ENCODE peak calls at places on chromosome 1, in nine cellular contexts. U is breast epithelium, P is right atrium auricular region, W is astrocyte of the cerebellum, V is upper lobe of right lung, H is neural crest cell, O is AG10803, N is heart left ventricle, K is fibroblast of pulmonary artery. R is an unnamed sample.

GRCh38 chr1:162388083-162388594 is 6.6 kb downstream of the C1orf226 start:
- DNase-seq in U (no peak), P (peak), W (no peak), V (no peak), H (no peak), O (no peak), N (no peak), K (no peak), R (peak)

GRCh38 chr1:210321552-210321951 is 7.2 kb upstream of the HHAT start:
- DNase-seq in U (no peak), P (no peak), W (no peak), V (no peak), H (no peak), O (no peak), N (no peak), K (no peak), R (no peak)

GRCh38 chr1:84291882-84292655 is 9.4 kb upstream of the SAMD13 start:
- DNase-seq in U (no peak), P (no peak), W (no peak), V (no peak), H (no peak), O (no peak), N (no peak), K (no peak), R (no peak)

GRCh38 chr1:1781526-1781903 is 3.2 kb upstream of the NADK start:
- DNase-seq in U (no peak), P (no peak), W (no peak), V (no peak), H (no peak), O (no peak), N (no peak), K (no peak), R (no peak)

GRCh38 chr1:228445867-228446584 is 29.4 kb upstream of the TRIM17 start:
- DNase-seq in U (no peak), P (no peak), W (no peak), V (no peak), H (peak), O (peak), N (peak), K (peak), R (no peak)

GRCh38 chr1:55970711-55971110 is 608.7 kb downstream of the PLPP3 start:
- DNase-seq in U (no peak), P (no peak), W (peak), V (no peak), H (no peak), O (peak), N (no peak), K (peak), R (no peak)

GRCh38 chr1:166700696-166701095 is 138.6 kb upstream of the POGK start:
- DNase-seq in U (no peak), P (no peak), W (no peak), V (no peak), H (no peak), O (no peak), N (no peak), K (no peak), R (no peak)

GRCh38 chr1:102715150-102715549 is 393.2 kb downstream of the COL11A1 start:
- DNase-seq in U (no peak), P (no peak), W (no peak), V (no peak), H (no peak), O (no peak), N (no peak), K (peak), R (no peak)

GRCh38 chr1:160612613-160613218 is 33.4 kb upstream of the CD84 start:
- DNase-seq in U (no peak), P (no peak), W (no peak), V (no peak), H (no peak), O (no peak), N (no peak), K (no peak), R (no peak)

GRCh38 chr1:58457023-58457635 is 89.4 kb downstream of the OMA1 start:
- DNase-seq in U (no peak), P (no peak), W (no peak), V (no peak), H (no peak), O (no peak), N (no peak), K (no peak), R (no peak)

GRCh38 chr1:111190931-111191451 is 9.5 kb downstream of the DENND2D start:
- DNase-seq in U (no peak), P (no peak), W (no peak), V (no peak), H (no peak), O (peak), N (no peak), K (peak), R (no peak)

GRCh38 chr1:155706101-155706619 is 17.3 kb downstream of the DAP3 start:
- DNase-seq in U (no peak), P (no peak), W (no peak), V (no peak), H (no peak), O (peak), N (no peak), K (peak), R (no peak)

GRCh38 chr1:34073028-34073730 is 91.9 kb downstream of the CSMD2 start:
- DNase-seq in U (no peak), P (no peak), W (no peak), V (no peak), H (no peak), O (no peak), N (no peak), K (no peak), R (no peak)

GRCh38 chr1:70978623-70979022 is 69.0 kb downstream of the PTGER3 start:
- DNase-seq in U (no peak), P (no peak), W (no peak), V (no peak), H (no peak), O (no peak), N (no peak), K (no peak), R (no peak)

GRCh38 chr1:98264727-98265126 is 343.9 kb upstream of the DPYD start:
- DNase-seq in U (no peak), P (no peak), W (no peak), V (no peak), H (no peak), O (no peak), N (no peak), K (no peak), R (no peak)

GRCh38 chr1:36479505-36480051 is 3.1 kb downstream of the CSF3R start:
- DNase-seq in U (no peak), P (no peak), W (no peak), V (no peak), H (no peak), O (no peak), N (no peak), K (no peak), R (no peak)

GRCh38 chr1:17507916-17508315 is 31.6 kb upstream of the ARHGEF10L start:
- DNase-seq in U (no peak), P (no peak), W (no peak), V (no peak), H (no peak), O (no peak), N (no peak), K (no peak), R (no peak)

GRCh38 chr1:14826172-14826636 is 227.7 kb downstream of the KAZN start:
- DNase-seq in U (no peak), P (peak), W (peak), V (no peak), H (no peak), O (peak), N (no peak), K (peak), R (no peak)

GRCh38 chr1:47582891-47583608 is 145.2 kb downstream of the FOXD2 start:
- DNase-seq in U (no peak), P (peak), W (no peak), V (no peak), H (no peak), O (no peak), N (no peak), K (no peak), R (peak)

GRCh38 chr1:52927219-52928082 is at the start of gene SCP2:
- DNase-seq in U (peak), P (peak), W (no peak), V (peak), H (peak), O (peak), N (peak), K (peak), R (peak)

GRCh38 chr1:54054438-54054749 is 986 bp downstream of the TCEANC2 start:
- DNase-seq in U (no peak), P (no peak), W (no peak), V (no peak), H (no peak), O (no peak), N (no peak), K (no peak), R (no peak)

GRCh38 chr1:193103759-193104495 is 1.3 kb downstream of the GLRX2 start:
- DNase-seq in U (no peak), P (no peak), W (no peak), V (no peak), H (no peak), O (no peak), N (no peak), K (peak), R (no peak)

GRCh38 chr1:95254959-95255358 is 20.9 kb downstream of the RWDD3 start:
- DNase-seq in U (no peak), P (no peak), W (no peak), V (no peak), H (no peak), O (no peak), N (no peak), K (no peak), R (no peak)

GRCh38 chr1:18422076-18422777 is 58.5 kb upstream of the KLHDC7A start:
- DNase-seq in U (no peak), P (no peak), W (no peak), V (no peak), H (no peak), O (no peak), N (no peak), K (no peak), R (no peak)

GRCh38 chr1:216542741-216543140 is 119.5 kb upstream of the USH2A start:
- DNase-seq in U (no peak), P (no peak), W (no peak), V (no peak), H (no peak), O (no peak), N (no peak), K (no peak), R (no peak)

DNA sequence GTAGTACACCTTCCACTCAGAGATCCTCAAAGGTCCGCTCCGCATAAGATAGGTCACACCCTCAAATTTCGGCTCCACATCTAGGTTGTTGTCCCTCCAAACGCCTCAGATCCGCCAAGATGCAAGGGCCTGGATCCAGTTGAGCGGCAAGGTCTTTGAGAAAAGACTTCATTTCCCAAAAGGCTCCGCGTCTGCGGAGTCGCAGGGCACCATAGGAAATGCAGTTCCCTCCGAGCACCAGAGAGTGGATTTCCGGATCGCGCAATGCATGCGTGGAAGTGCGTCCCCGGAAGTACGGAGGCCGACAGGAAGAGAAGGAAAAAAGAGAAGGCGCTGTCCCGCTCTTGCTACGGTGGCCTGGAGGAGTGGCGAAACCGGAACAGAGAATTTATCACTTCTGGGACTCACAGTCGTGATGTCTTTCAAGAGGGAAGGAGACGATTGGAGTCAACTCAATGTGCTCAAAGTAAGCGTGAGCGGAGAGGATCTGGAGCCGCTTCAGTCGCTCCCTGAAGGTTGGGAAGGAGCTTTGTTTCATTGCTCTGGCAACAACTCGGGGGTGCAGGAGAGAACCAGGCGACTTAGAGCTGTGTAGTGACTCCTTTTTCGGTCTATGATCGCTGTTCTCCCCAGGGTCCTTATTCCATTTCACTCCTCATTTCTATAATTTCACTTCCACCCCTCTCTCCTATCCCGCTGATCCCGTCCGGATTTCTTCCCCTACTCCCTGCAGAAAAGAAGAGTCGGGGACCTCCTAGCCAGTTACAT is at the start of the genes LYSMD1 and SCNM1:
- DNase-seq in U (peak), P (peak), W (peak), V (peak), H (peak), O (peak), N (peak), K (peak), R (peak)
- TF ChIP-seq CTCF in U (peak), P (peak), W (peak), V (no peak), H (no peak), O (peak), N (no peak), K (no peak), R (peak)

GRCh38 chr1:8776104-8776503 is 41.3 kb downstream of the RERE start:
- DNase-seq in U (no peak), P (no peak), W (no peak), V (no peak), H (no peak), O (no peak), N (no peak), K (no peak), R (no peak)
- TF ChIP-seq CTCF in U (no peak), P (no peak), W (no peak), V (no peak), H (no peak), O (no peak), N (no peak), K (no peak), R (no peak)

DNA sequence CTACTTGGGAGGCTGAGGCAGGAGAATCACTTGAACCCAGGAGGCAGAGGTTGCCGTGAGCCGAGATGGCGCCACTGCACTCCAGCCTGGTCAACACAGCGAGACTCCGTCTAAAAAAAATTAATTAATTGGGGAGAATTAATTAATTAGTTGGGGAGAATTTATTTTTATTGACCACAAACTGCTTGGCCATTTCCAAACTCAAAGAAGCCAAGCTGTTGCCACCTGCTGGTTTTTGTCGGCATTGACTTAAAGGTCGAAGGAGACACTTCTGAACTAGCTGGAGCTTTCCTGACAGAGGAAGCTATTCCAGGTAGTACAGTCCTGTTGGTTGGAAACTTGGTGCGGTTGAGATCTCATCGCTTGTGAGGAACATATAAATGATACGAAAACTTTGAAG is 13.1 kb downstream of the MAP1LC3C start:
- DNase-seq in U (no peak), P (no peak), W (peak), V (no peak), H (peak), O (peak), N (no peak), K (peak), R (no peak)
- TF ChIP-seq CTCF in U (no peak), P (peak), W (peak), V (peak), H (peak), O (peak), N (peak), K (peak), R (peak)

GRCh38 chr1:200890818-200891773 is 3.6 kb upstream of the INAVA start:
- DNase-seq in U (no peak), P (no peak), W (no peak), V (peak), H (peak), O (peak), N (no peak), K (peak), R (peak)
- TF ChIP-seq CTCF in U (no peak), P (peak), W (peak), V (peak), H (peak), O (peak), N (no peak), K (peak), R (peak)

DNA sequence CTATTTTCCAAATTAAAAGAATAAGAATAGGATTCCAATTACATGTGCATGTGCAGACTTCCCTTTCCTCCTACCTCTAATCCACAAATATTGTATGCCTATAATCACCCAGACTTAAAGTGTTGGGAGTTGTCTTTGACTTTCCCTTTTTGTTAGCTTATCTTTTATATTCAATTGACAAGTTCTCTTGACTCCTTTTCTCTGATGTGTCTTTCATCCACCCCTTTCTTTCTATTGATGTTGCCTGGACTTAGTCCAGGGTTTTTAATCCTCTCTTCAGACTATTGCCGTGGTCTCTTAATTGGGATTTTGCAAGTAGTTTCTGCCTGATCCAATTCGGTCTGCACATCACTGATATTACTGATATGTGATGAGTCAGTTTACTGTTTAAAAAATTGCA is 170.9 kb downstream of the LHX8 start:
- DNase-seq in U (no peak), P (no peak), W (no peak), V (no peak), H (no peak), O (no peak), N (no peak), K (no peak), R (no peak)
- TF ChIP-seq CTCF in U (no peak), P (no peak), W (no peak), V (no peak), H (no peak), O (no peak), N (no peak), K (no peak), R (no peak)

DNA sequence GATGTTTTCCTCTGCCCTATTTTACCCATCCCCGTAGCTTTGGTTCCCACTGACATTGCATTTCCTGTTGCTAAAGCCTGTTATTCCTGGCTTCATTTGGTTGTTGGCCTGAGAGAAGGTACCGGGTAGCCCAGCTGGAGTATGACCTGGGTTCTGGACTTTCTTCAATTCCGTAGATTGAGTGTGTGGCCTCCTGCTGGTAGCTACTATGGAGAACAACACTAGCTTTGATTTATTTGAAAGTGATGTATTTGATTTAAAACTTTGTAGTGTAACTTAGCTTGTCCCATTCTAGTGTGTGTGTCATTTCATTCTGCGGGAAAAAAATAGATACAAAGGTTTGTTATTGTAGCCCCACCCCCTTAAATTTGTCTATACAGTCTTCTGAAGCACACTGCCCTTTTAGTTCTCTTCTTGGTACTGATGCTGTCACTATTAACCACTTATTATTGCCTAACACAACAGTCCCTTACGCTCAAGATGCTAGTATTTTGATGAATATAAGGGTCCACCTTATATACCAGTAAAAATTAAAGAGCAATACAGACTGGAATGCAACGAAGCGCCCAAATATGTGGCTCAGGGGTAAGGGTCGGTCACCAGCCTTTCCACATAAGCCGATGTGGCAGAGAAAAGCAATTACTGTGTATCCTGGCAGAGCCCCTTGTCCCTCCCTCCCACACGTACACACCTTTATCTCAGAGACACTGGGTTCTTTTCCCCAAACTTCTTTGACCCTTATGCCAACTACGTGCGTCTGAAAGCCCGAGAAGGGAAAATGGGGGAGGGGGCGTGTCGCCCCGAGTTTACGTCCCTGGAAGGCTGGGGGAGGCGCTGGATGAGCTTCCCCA is 645 bp upstream of the MOV10 start:
- DNase-seq in U (no peak), P (no peak), W (peak), V (no peak), H (no peak), O (peak), N (no peak), K (peak), R (no peak)
- TF ChIP-seq CTCF in U (peak), P (peak), W (peak), V (peak), H (peak), O (peak), N (peak), K (peak), R (peak)

GRCh38 chr1:67773462-67773861 is 59.8 kb downstream of the GNG12 start:
- DNase-seq in U (no peak), P (no peak), W (no peak), V (no peak), H (no peak), O (no peak), N (no peak), K (no peak), R (no peak)

GRCh38 chr1:67769633-67770256 is 63.5 kb downstream of the GNG12 start:
- DNase-seq in U (no peak), P (no peak), W (no peak), V (no peak), H (no peak), O (no peak), N (no peak), K (no peak), R (no peak)

GRCh38 chr1:67768480-67768879 is 64.8 kb downstream of the GNG12 start:
- DNase-seq in U (no peak), P (no peak), W (no peak), V (no peak), H (no peak), O (no peak), N (no peak), K (no peak), R (no peak)

GRCh38 chr1:67771776-67772175 is 61.5 kb downstream of the GNG12 start:
- DNase-seq in U (no peak), P (no peak), W (no peak), V (no peak), H (no peak), O (peak), N (no peak), K (peak), R (no peak)

DNA sequence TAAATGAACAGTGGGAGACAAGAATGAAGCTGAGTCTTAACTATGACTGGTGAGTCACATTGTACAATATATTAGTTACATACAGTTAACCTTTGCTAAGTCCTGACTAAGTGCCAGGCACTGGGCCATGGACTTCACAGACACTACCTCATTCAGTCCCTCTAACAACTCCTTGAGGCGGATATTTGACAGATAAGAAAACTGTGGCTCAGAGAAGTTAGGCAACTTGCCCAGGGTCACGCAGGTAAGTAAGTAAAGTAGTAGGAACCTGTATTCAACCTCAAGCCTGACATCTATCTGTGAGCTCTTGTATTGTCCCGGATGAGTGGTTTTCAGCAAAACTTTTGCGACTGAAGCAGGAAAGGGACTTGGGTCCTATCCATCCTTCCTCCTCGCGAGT is 62.1 kb downstream of the GNG12 start:
- DNase-seq in U (no peak), P (no peak), W (no peak), V (no peak), H (no peak), O (peak), N (no peak), K (peak), R (no peak)
- TF ChIP-seq CTCF in U (no peak), P (no peak), W (no peak), V (peak), H (no peak), O (peak), N (no peak), K (peak), R (no peak)

DNA sequence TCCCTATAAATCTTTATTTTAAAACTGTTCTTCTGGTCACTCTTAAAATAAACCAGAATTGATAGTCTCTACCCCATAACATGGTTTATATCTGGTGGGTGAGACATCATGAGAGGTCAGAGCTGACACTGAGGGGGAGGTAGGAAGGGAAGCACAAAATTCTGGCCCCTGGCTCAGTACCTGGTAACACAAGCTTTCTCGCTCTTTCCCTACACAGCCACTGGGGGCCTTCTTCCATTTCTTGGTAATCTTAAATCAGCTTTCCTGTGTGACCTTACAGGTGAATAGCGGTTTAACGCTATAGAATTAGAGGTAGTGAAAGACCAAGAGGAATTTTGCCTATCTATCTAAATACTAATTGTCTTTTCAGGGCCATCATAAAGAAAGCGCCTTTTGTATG is 5.4 kb downstream of the CRNN start:
- DNase-seq in U (no peak), P (no peak), W (no peak), V (no peak), H (no peak), O (no peak), N (no peak), K (no peak), R (no peak)
- TF ChIP-seq CTCF in U (no peak), P (no peak), W (no peak), V (no peak), H (no peak), O (no peak), N (no peak), K (no peak), R (no peak)

R was measured in type B pancreatic cell.